ENCODE peak calls at places on chromosome 18, in six cellular contexts. One of them, this sample, is unnamed.

GRCh38 chr18:3111523-3112240 is 98.7 kb upstream of the LPIN2 start:
- DNase-seq in heart left ventricle: no peak
- DNase-seq in right lobe of liver: no peak
- DNase-seq in stomach: no peak
- DNase-seq in upper lobe of right lung: no peak
- DNase-seq in cardiac muscle cell: no peak
- DNase-seq in this sample: no peak

GRCh38 chr18:41972067-41973000 is 17.3 kb downstream of the PIK3C3 start:
- DNase-seq in heart left ventricle: no peak
- DNase-seq in right lobe of liver: no peak
- DNase-seq in stomach: no peak
- DNase-seq in upper lobe of right lung: no peak
- DNase-seq in cardiac muscle cell: peak; percentile 25
- DNase-seq in this sample: no peak

GRCh38 chr18:5963267-5963666 is 67.9 kb upstream of the TMEM200C start:
- DNase-seq in heart left ventricle: no peak
- DNase-seq in right lobe of liver: no peak
- DNase-seq in stomach: no peak
- DNase-seq in upper lobe of right lung: no peak
- DNase-seq in cardiac muscle cell: no peak
- DNase-seq in this sample: no peak

GRCh38 chr18:43393174-43393573 is 115.9 kb upstream of the SYT4 start:
- DNase-seq in heart left ventricle: no peak
- DNase-seq in right lobe of liver: no peak
- DNase-seq in stomach: no peak
- DNase-seq in upper lobe of right lung: no peak
- DNase-seq in cardiac muscle cell: peak; percentile 33
- DNase-seq in this sample: no peak

GRCh38 chr18:7730682-7731081 is 163.6 kb downstream of the PTPRM start:
- DNase-seq in heart left ventricle: no peak
- DNase-seq in right lobe of liver: no peak
- DNase-seq in stomach: no peak
- DNase-seq in upper lobe of right lung: no peak
- DNase-seq in cardiac muscle cell: no peak
- DNase-seq in this sample: no peak

GRCh38 chr18:12782521-12782920 is 79.7 kb downstream of the PSMG2 start:
- DNase-seq in heart left ventricle: no peak
- DNase-seq in right lobe of liver: no peak
- DNase-seq in stomach: no peak
- DNase-seq in upper lobe of right lung: no peak
- DNase-seq in cardiac muscle cell: no peak
- DNase-seq in this sample: no peak

GRCh38 chr18:3453540-3454364 is 3.8 kb downstream of the TGIF1 start:
- DNase-seq in heart left ventricle: peak; percentile 41
- DNase-seq in right lobe of liver: peak; percentile 40
- DNase-seq in stomach: peak; percentile 41
- DNase-seq in upper lobe of right lung: peak; percentile 67
- DNase-seq in cardiac muscle cell: peak; percentile 96
- DNase-seq in this sample: peak; percentile 51

GRCh38 chr18:43314931-43315330 is 37.6 kb upstream of the SYT4 start:
- DNase-seq in heart left ventricle: no peak
- DNase-seq in right lobe of liver: no peak
- DNase-seq in stomach: no peak
- DNase-seq in upper lobe of right lung: no peak
- DNase-seq in cardiac muscle cell: peak; percentile 0
- DNase-seq in this sample: no peak

GRCh38 chr18:62107881-62108280 is 79.0 kb downstream of the PIGN start:
- DNase-seq in heart left ventricle: no peak
- DNase-seq in right lobe of liver: no peak
- DNase-seq in stomach: no peak
- DNase-seq in upper lobe of right lung: no peak
- DNase-seq in cardiac muscle cell: no peak
- DNase-seq in this sample: no peak

GRCh38 chr18:3153107-3153704 is 66.6 kb downstream of the MYOM1 start:
- DNase-seq in heart left ventricle: no peak
- DNase-seq in right lobe of liver: no peak
- DNase-seq in stomach: no peak
- DNase-seq in upper lobe of right lung: no peak
- DNase-seq in cardiac muscle cell: peak; percentile 44
- DNase-seq in this sample: no peak

GRCh38 chr18:74128114-74128513 is 19.5 kb downstream of the FBXO15 start:
- DNase-seq in heart left ventricle: no peak
- DNase-seq in right lobe of liver: no peak
- DNase-seq in stomach: no peak
- DNase-seq in upper lobe of right lung: no peak
- DNase-seq in cardiac muscle cell: no peak
- DNase-seq in this sample: no peak

GRCh38 chr18:62420151-62420512 is 95.0 kb downstream of the TNFRSF11A start:
- DNase-seq in heart left ventricle: no peak
- DNase-seq in right lobe of liver: no peak
- DNase-seq in stomach: no peak
- DNase-seq in upper lobe of right lung: no peak
- DNase-seq in cardiac muscle cell: peak; percentile 48
- DNase-seq in this sample: no peak

GRCh38 chr18:69838620-69839411 is 108.9 kb downstream of the CD226 start:
- DNase-seq in heart left ventricle: no peak
- DNase-seq in right lobe of liver: no peak
- DNase-seq in stomach: no peak
- DNase-seq in upper lobe of right lung: no peak
- DNase-seq in cardiac muscle cell: no peak
- DNase-seq in this sample: no peak

GRCh38 chr18:27803957-27804356 is 373.0 kb downstream of the CDH2 start:
- DNase-seq in heart left ventricle: no peak
- DNase-seq in right lobe of liver: no peak
- DNase-seq in stomach: no peak
- DNase-seq in upper lobe of right lung: no peak
- DNase-seq in cardiac muscle cell: no peak
- DNase-seq in this sample: no peak

GRCh38 chr18:51077217-51077616 is 47.2 kb downstream of the SMAD4 start:
- DNase-seq in heart left ventricle: no peak
- DNase-seq in right lobe of liver: no peak
- DNase-seq in stomach: no peak
- DNase-seq in upper lobe of right lung: no peak
- DNase-seq in cardiac muscle cell: peak; percentile 23
- DNase-seq in this sample: no peak

GRCh38 chr18:3541549-3542386 is 91.8 kb downstream of the TGIF1 start:
- DNase-seq in heart left ventricle: no peak
- DNase-seq in right lobe of liver: no peak
- DNase-seq in stomach: no peak
- DNase-seq in upper lobe of right lung: no peak
- DNase-seq in cardiac muscle cell: no peak
- DNase-seq in this sample: no peak

GRCh38 chr18:35289293-35290069 is 548 bp downstream of the ZSCAN30 start:
- DNase-seq in heart left ventricle: no peak
- DNase-seq in right lobe of liver: no peak
- DNase-seq in stomach: peak; percentile 32
- DNase-seq in upper lobe of right lung: peak; percentile 67
- DNase-seq in cardiac muscle cell: peak; percentile 20
- DNase-seq in this sample: no peak

GRCh38 chr18:35283923-35284794 is 5.9 kb downstream of the ZSCAN30 start:
- DNase-seq in heart left ventricle: peak; percentile 47
- DNase-seq in right lobe of liver: no peak
- DNase-seq in stomach: no peak
- DNase-seq in upper lobe of right lung: no peak
- DNase-seq in cardiac muscle cell: no peak
- DNase-seq in this sample: no peak

GRCh38 chr18:35290070-35290735 is at the start of gene ZSCAN30:
- DNase-seq in heart left ventricle: peak; percentile 96
- DNase-seq in right lobe of liver: peak; percentile 96
- DNase-seq in stomach: peak; percentile 96
- DNase-seq in upper lobe of right lung: peak; percentile 98
- DNase-seq in cardiac muscle cell: peak; percentile 97
- DNase-seq in this sample: peak; percentile 96

GRCh38 chr18:35282353-35282752 is 7.7 kb downstream of the ZSCAN30 start:
- DNase-seq in heart left ventricle: no peak
- DNase-seq in right lobe of liver: no peak
- DNase-seq in stomach: no peak
- DNase-seq in upper lobe of right lung: no peak
- DNase-seq in cardiac muscle cell: peak; percentile 64
- DNase-seq in this sample: no peak

DNA sequence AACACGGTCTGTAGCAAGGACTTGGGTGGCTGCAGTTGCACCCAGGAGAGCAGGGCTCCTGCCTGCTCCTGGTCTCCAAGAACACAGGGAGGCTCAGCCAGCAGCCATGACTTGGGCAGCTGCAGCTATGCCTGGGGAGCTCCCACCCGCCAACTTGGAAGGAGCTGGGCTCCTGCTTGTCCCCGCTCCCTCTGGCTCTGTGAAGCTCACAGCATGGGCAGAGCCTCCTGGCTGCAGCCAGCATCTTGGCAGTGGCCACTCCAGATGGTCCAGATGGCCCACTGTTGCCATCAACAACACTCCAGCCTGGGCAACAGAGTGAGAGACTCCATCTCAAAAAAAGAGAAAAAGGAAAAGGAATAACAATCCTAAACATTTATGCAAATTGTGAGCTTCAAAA is 5.2 kb downstream of the ZSCAN30 start:
- DNase-seq in heart left ventricle: no peak
- DNase-seq in right lobe of liver: no peak
- DNase-seq in stomach: no peak
- DNase-seq in upper lobe of right lung: no peak
- DNase-seq in cardiac muscle cell: no peak
- DNase-seq in this sample: no peak
- H3K4me3 ChIP-seq in heart left ventricle: no peak overlapping the region
- H3K4me3 ChIP-seq in right lobe of liver: no peak overlapping the region
- H3K4me3 ChIP-seq in stomach: no peak overlapping the region
- H3K4me3 ChIP-seq in upper lobe of right lung: no peak overlapping the region
- H3K4me3 ChIP-seq in cardiac muscle cell: no peak overlapping the region
- H3K4me3 ChIP-seq in this sample: no peak overlapping the region

DNA sequence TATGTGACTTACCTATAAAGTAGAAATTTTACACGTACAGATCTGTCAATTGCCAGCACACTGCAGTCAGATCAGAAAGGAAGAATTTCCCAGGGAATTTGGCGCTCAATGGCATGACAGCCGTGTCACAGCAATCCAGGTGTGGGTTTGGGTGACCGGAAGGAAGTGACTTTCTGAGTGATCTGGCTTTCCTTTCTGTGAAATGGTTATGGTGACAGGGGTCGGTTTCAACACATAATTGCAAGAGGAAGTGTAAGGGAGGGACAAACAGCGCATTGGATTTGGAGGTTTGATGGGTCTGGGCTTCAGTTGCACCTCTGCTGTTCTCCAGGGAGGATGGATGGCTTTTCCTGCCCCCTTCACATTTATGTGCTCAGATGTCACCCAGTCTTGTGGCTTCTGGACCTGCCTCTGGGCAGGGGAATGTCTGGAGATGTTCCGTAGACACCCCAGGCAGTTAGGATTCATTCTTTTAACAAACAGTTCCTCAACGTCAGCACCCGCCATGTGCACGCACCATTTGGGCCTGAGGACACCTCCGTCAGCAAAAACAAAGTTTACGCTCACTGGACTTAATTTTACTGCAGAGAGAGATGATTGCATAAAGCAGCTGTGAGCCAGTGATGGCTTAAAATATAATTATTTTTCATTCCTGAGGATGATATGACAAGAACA is 37.1 kb downstream of the MBP start:
- DNase-seq in heart left ventricle: no peak
- DNase-seq in right lobe of liver: no peak
- DNase-seq in stomach: no peak
- DNase-seq in upper lobe of right lung: no peak
- DNase-seq in cardiac muscle cell: no peak
- DNase-seq in this sample: no peak
- H3K4me1 ChIP-seq in heart left ventricle: peaks cover 6% of the 10 kb centered on the region
- H3K4me1 ChIP-seq in right lobe of liver: no peaks in the 10 kb centered on the region
- H3K4me1 ChIP-seq in stomach: peaks cover 32% of the 10 kb centered on the region
- H3K4me1 ChIP-seq in upper lobe of right lung: peaks cover 39% of the 10 kb centered on the region
- H3K4me1 ChIP-seq in cardiac muscle cell: no peaks in the 10 kb centered on the region
- H3K4me1 ChIP-seq in this sample: peaks cover 16% of the 10 kb centered on the region

DNA sequence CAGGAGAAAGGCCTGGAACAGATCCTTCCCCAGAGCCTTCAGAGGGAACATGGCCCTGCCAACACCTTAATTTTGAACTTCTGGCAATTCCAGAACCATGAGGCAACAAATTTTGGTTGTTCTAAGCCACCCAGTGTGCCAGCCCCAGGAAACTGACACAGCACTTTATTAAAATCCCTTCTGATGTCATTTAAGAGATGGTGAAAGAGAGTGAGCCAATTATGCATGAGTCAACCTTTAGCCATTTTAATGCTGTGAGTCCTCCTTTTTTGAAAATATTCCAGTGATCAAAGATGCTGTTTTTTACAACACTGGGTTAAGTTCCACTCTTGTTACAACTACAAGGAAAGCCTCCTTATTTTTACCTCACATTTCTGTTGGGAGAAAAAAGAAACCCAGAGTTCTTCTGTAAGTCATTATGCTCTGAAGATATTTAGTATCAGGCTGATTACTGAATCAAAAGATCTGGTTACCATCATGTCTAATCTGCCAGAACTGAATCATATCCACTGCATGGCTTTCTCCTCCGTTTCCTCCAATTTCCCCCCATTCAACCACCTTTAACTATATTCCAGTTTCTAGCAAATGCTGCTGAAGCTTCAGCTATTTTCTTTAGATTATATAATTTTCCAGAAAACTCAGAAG is 235.4 kb downstream of the TXNL1 start:
- DNase-seq in heart left ventricle: no peak
- DNase-seq in right lobe of liver: no peak
- DNase-seq in stomach: no peak
- DNase-seq in upper lobe of right lung: no peak
- DNase-seq in cardiac muscle cell: peak; percentile 88
- DNase-seq in this sample: no peak
- H3K4me3 ChIP-seq in heart left ventricle: no peak overlapping the region
- H3K4me3 ChIP-seq in right lobe of liver: no peak overlapping the region
- H3K4me3 ChIP-seq in stomach: no peak overlapping the region
- H3K4me3 ChIP-seq in upper lobe of right lung: no peak overlapping the region
- H3K4me3 ChIP-seq in cardiac muscle cell: no peak overlapping the region
- H3K4me3 ChIP-seq in this sample: no peak overlapping the region

GRCh38 chr18:8948011-8948410 is 154.5 kb upstream of the NDUFV2 start:
- DNase-seq in heart left ventricle: no peak
- DNase-seq in right lobe of liver: no peak
- DNase-seq in stomach: no peak
- DNase-seq in upper lobe of right lung: no peak
- DNase-seq in cardiac muscle cell: no peak
- DNase-seq in this sample: no peak

GRCh38 chr18:8948471-8949149 is 153.9 kb upstream of the NDUFV2 start:
- DNase-seq in heart left ventricle: no peak
- DNase-seq in right lobe of liver: no peak
- DNase-seq in stomach: no peak
- DNase-seq in upper lobe of right lung: no peak
- DNase-seq in cardiac muscle cell: peak; percentile 74
- DNase-seq in this sample: no peak

GRCh38 chr18:8946046-8946838 is 156.3 kb upstream of the NDUFV2 start:
- DNase-seq in heart left ventricle: no peak
- DNase-seq in right lobe of liver: no peak
- DNase-seq in stomach: no peak
- DNase-seq in upper lobe of right lung: no peak
- DNase-seq in cardiac muscle cell: peak; percentile 95
- DNase-seq in this sample: no peak

GRCh38 chr18:8949206-8949605 is 153.3 kb upstream of the NDUFV2 start:
- DNase-seq in heart left ventricle: no peak
- DNase-seq in right lobe of liver: no peak
- DNase-seq in stomach: no peak
- DNase-seq in upper lobe of right lung: no peak
- DNase-seq in cardiac muscle cell: no peak
- DNase-seq in this sample: no peak

DNA sequence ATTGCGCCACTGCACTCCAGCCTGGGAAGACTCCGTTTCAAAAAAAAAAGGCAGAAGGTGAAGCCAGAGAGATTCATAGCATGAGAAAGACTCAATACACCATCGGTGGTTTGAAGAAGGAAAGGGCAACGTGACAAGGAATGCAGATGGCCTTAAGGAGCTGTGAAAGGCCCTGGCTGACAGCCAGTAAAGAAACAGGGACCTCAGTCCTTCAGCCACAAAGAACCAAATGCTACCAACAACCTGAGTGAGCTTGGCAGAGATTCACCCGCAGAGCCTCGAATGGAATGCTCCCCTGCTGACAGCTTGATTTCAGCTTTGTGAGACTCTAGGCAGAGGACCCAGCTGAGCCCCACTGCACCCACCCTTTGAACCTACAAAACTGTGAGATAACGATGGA is 154.9 kb upstream of the NDUFV2 start:
- DNase-seq in heart left ventricle: no peak
- DNase-seq in right lobe of liver: no peak
- DNase-seq in stomach: no peak
- DNase-seq in upper lobe of right lung: no peak
- DNase-seq in cardiac muscle cell: peak; percentile 28
- DNase-seq in this sample: no peak
- H3K4me1 ChIP-seq in heart left ventricle: no peaks in the 10 kb centered on the region
- H3K4me1 ChIP-seq in right lobe of liver: no peaks in the 10 kb centered on the region
- H3K4me1 ChIP-seq in stomach: no peaks in the 10 kb centered on the region
- H3K4me1 ChIP-seq in upper lobe of right lung: no peaks in the 10 kb centered on the region
- H3K4me1 ChIP-seq in cardiac muscle cell: no peaks in the 10 kb centered on the region
- H3K4me1 ChIP-seq in this sample: no peaks in the 10 kb centered on the region

This sample was measured in adrenal gland.